ENCODE peak calls at places on chromosomes 16 and 17, in six cellular contexts. W is effector memory CD4-positive, alpha-beta T cell; J is A549; E is AG04450; I is RWPE2; U is tibial nerve. G is an unnamed sample. For H3K9me3, the result is how much of the 10 kb centered on the place peaks cover.

GRCh38 chr17:19357351-19358140 is 5.0 kb downstream of the B9D1 start:
- DNase-seq in W (no peak), J (no peak), E (no peak), I (no peak), U (no peak), G (no peak)

GRCh38 chr17:7261377-7262191 is 694 bp downstream of the CLDN7 start:
- DNase-seq in W (no peak), J (no peak), E (no peak), I (no peak), U (no peak), G (no peak)

GRCh38 chr16:86074651-86075487 is 175.9 kb downstream of the IRF8 start:
- DNase-seq in W (no peak), J (no peak), E (no peak), I (peak), U (no peak), G (peak)

GRCh38 chr17:41434313-41434895 is 6.4 kb downstream of the KRT38 start:
- DNase-seq in W (no peak), J (no peak), E (no peak), I (no peak), U (no peak), G (no peak)

GRCh38 chr17:76273923-76274558 is 8.9 kb downstream of the UBALD2 start:
- DNase-seq in W (no peak), J (no peak), E (no peak), I (no peak), U (no peak), G (no peak)

GRCh38 chr16:12826559-12826958 is 22.9 kb upstream of the CPPED1 start:
- DNase-seq in W (no peak), J (no peak), E (no peak), I (no peak), U (no peak), G (no peak)

GRCh38 chr17:47199627-47200324 is 9.4 kb upstream of the MYL4 start:
- DNase-seq in W (no peak), J (no peak), E (no peak), I (no peak), U (no peak), G (no peak)

GRCh38 chr17:27293359-27293897 is 486 bp upstream of the WSB1 start:
- DNase-seq in W (no peak), J (no peak), E (no peak), I (no peak), U (no peak), G (no peak)

GRCh38 chr17:73471924-73472323 is 160.1 kb upstream of the CDC42EP4 start:
- DNase-seq in W (no peak), J (no peak), E (no peak), I (no peak), U (no peak), G (no peak)

GRCh38 chr16:48526058-48526957 is 83.7 kb downstream of the N4BP1 start:
- DNase-seq in W (no peak), J (peak), E (no peak), I (no peak), U (no peak), G (no peak)

GRCh38 chr16:3865241-3865640 is 15.3 kb downstream of the CREBBP start:
- DNase-seq in W (no peak), J (no peak), E (no peak), I (no peak), U (no peak), G (no peak)

GRCh38 chr17:1945621-1946020 is 79.5 kb downstream of the RTN4RL1 start:
- DNase-seq in W (no peak), J (no peak), E (no peak), I (no peak), U (no peak), G (no peak)

GRCh38 chr16:1680361-1680760 is 2.3 kb downstream of the JPT2 start:
- DNase-seq in W (no peak), J (no peak), E (no peak), I (no peak), U (no peak), G (no peak)

GRCh38 chr17:63753215-63753614 is 11.6 kb upstream of the STRADA start:
- DNase-seq in W (no peak), J (no peak), E (no peak), I (no peak), U (no peak), G (no peak)

GRCh38 chr17:31568140-31568938 is 176.9 kb downstream of the RAB11FIP4 start:
- DNase-seq in W (no peak), J (no peak), E (no peak), I (no peak), U (peak), G (no peak)

GRCh38 chr16:2224183-2224486 is 744 bp downstream of the E4F1 start:
- DNase-seq in W (no peak), J (peak), E (no peak), I (no peak), U (no peak), G (no peak)

GRCh38 chr16:12083625-12084024 is 107.1 kb downstream of the SNX29 start:
- DNase-seq in W (no peak), J (no peak), E (no peak), I (no peak), U (no peak), G (no peak)

GRCh38 chr17:82560802-82561428 is 41.4 kb downstream of the FOXK2 start:
- DNase-seq in W (no peak), J (no peak), E (no peak), I (no peak), U (no peak), G (no peak)

GRCh38 chr16:56203052-56203451 is 11.8 kb downstream of the GNAO1 start:
- DNase-seq in W (peak), J (peak), E (no peak), I (no peak), U (no peak), G (no peak)

GRCh38 chr16:85028638-85029412 is 1.2 kb downstream of the KIAA0513 start:
- DNase-seq in W (peak), J (no peak), E (no peak), I (peak), U (no peak), G (no peak)

GRCh38 chr16:17633146-17633966 is 162.6 kb upstream of the XYLT1 start:
- DNase-seq in W (no peak), J (no peak), E (no peak), I (no peak), U (no peak), G (no peak)

GRCh38 chr17:39702901-39703893 is 3.3 kb downstream of the ERBB2 start:
- DNase-seq in W (no peak), J (peak), E (no peak), I (no peak), U (no peak), G (no peak)

GRCh38 chr17:58289869-58290268 is 9.1 kb upstream of the MPO start:
- DNase-seq in W (no peak), J (no peak), E (no peak), I (no peak), U (no peak), G (no peak)

GRCh38 chr16:70610273-70611223 is 35.8 kb upstream of the IL34 start:
- DNase-seq in W (no peak), J (no peak), E (no peak), I (no peak), U (no peak), G (no peak)

GRCh38 chr16:87212026-87212425 is 105.2 kb downstream of the C16orf95 start:
- DNase-seq in W (no peak), J (peak), E (no peak), I (no peak), U (peak), G (peak)

GRCh38 chr16:58684354-58685083 is at the start of gene SLC38A7:
- DNase-seq in W (peak), J (peak), E (peak), I (peak), U (peak), G (peak)

GRCh38 chr16:85994492-85995433 is 95.8 kb downstream of the IRF8 start:
- DNase-seq in W (no peak), J (no peak), E (no peak), I (no peak), U (no peak), G (no peak)

GRCh38 chr16:10609410-10609774 is 29.0 kb upstream of the EMP2 start:
- DNase-seq in W (no peak), J (no peak), E (peak), I (no peak), U (no peak), G (no peak)

GRCh38 chr16:10608687-10609409 is 28.4 kb upstream of the EMP2 start:
- DNase-seq in W (no peak), J (no peak), E (no peak), I (no peak), U (no peak), G (no peak)

GRCh38 chr16:10607157-10607556 is 26.8 kb upstream of the EMP2 start:
- DNase-seq in W (no peak), J (no peak), E (no peak), I (no peak), U (no peak), G (no peak)

GRCh38 chr16:10605636-10606035 is 25.2 kb upstream of the EMP2 start:
- DNase-seq in W (no peak), J (no peak), E (no peak), I (no peak), U (no peak), G (no peak)

DNA sequence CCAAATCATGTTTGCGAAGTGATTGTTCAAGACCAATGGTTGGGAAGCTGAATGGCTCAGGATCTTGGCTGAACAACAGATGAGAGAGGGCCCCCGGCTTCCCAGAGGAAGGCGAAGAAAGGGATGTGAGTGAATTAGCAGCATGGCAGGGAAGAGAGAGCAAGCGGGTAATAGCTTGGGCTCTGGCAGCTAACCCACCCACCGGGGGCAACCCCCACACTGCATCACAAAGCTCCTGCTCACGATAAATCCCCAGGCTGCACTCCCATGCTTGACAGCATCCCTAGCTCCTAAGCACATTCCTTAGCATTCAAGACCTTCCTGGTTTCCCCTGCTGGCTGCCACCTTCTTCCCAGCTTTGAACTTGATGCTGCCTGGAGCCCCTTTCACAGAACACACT is 26.2 kb upstream of the EMP2 start:
- DNase-seq in W (no peak), J (no peak), E (no peak), I (no peak), U (no peak), G (no peak)
- H3K9me3 ChIP-seq in W (under half), J (under half), E (under half), I (under half), U (under half), G (under half)

GRCh38 chr16:13999895-14000425 is 71.2 kb upstream of the MRTFB start:
- DNase-seq in W (no peak), J (no peak), E (no peak), I (no peak), U (no peak), G (no peak)
- H3K27ac ChIP-seq in W (no peak), J (no peak), E (no peak), I (no peak), U (no peak), G (no peak)

GRCh38 chr16:31219154-31219741 is 2.3 kb upstream of the PYDC1 start:
- DNase-seq in W (no peak), J (no peak), E (no peak), I (no peak), U (no peak), G (no peak)
- H3K4me3 ChIP-seq in W (no peak), J (no peak), E (no peak), I (no peak), U (no peak), G (no peak)

GRCh38 chr17:68594552-68594951 is 6.6 kb downstream of the FAM20A start:
- DNase-seq in W (no peak), J (no peak), E (no peak), I (no peak), U (no peak), G (no peak)

GRCh38 chr17:68593331-68593710 is 7.8 kb downstream of the FAM20A start:
- DNase-seq in W (no peak), J (no peak), E (no peak), I (no peak), U (no peak), G (no peak)

GRCh38 chr17:68592667-68593330 is 8.4 kb downstream of the FAM20A start:
- DNase-seq in W (no peak), J (no peak), E (no peak), I (no peak), U (peak), G (no peak)

GRCh38 chr17:68591583-68591982 is 9.6 kb downstream of the FAM20A start:
- DNase-seq in W (no peak), J (no peak), E (no peak), I (no peak), U (no peak), G (no peak)

GRCh38 chr17:68592004-68592403 is 9.2 kb downstream of the FAM20A start:
- DNase-seq in W (no peak), J (no peak), E (no peak), I (no peak), U (no peak), G (no peak)
- H3K9me3 ChIP-seq in W (under half), J (under half), E (under half), I (under half), U (under half), G (under half)